ENCODE peak calls at places on chromosomes 13 and 19, in nine cellular contexts. H is NCI-H1694 treated with DMSO at 0.1 percent for 48 hours; L is A172; T is H54; W is coronary artery; X is HuH-7; N is cardiac fibroblast; J is stimulated activated CD8-positive, alpha-beta memory T cell treated with anti-CD3 and anti-CD28 coated beads, Interleukin-7, amount 100 ng/mL, for 48 hours; S is NCI-H1417. P is an unnamed sample.

GRCh38 chr13:39505151-39505550 is 97.8 kb downstream of the LHFPL6 start:
- DNase-seq in W (no peak), S (no peak), T (no peak), N (no peak), H (no peak), J (no peak), X (no peak), L (no peak), P (no peak)

GRCh38 chr13:62933809-62934208 is 1518.2 kb upstream of the PCDH20 start:
- DNase-seq in N (no peak), X (no peak), T (no peak), W (no peak), J (no peak), L (no peak), H (no peak), S (peak), P (no peak)

GRCh38 chr13:51728972-51729371 is 75.0 kb downstream of the DHRS12 start:
- DNase-seq in L (no peak), N (peak), S (no peak), J (no peak), X (no peak), T (no peak), H (no peak), W (no peak), P (no peak)

GRCh38 chr13:46736568-46736967 is 60.4 kb downstream of the ESD start:
- DNase-seq in H (no peak), L (no peak), S (no peak), N (no peak), W (no peak), T (no peak), J (no peak), X (no peak), P (no peak)

GRCh38 chr19:46579286-46579944 is 21.7 kb upstream of the CALM3 start:
- DNase-seq in N (no peak), W (no peak), S (peak), H (no peak), T (no peak), X (no peak), L (peak), J (no peak), P (no peak)

GRCh38 chr13:73740681-73741080 is 393.5 kb downstream of the KLF12 start:
- DNase-seq in T (no peak), X (no peak), W (no peak), N (peak), S (no peak), H (no peak), L (no peak), J (no peak), P (no peak)

GRCh38 chr13:23552171-23552570 is 18.0 kb upstream of the TNFRSF19 start:
- DNase-seq in J (no peak), N (no peak), X (no peak), H (no peak), L (no peak), W (no peak), T (no peak), S (no peak), P (no peak)

GRCh38 chr13:83378901-83379300 is 503.4 kb downstream of the SLITRK1 start:
- DNase-seq in X (no peak), S (no peak), N (no peak), T (no peak), W (no peak), J (no peak), H (no peak), L (no peak), P (no peak)

GRCh38 chr19:38194061-38194701 is 29.8 kb downstream of the DPF1 start:
- DNase-seq in S (peak), L (peak), T (no peak), X (no peak), W (no peak), J (no peak), N (no peak), H (peak), P (no peak)

GRCh38 chr19:56282809-56283208 is 10.3 kb downstream of the EDDM13 start:
- DNase-seq in S (no peak), X (no peak), W (no peak), T (no peak), J (no peak), L (no peak), H (no peak), N (no peak), P (no peak)

GRCh38 chr13:51848674-51849073 is 3.7 kb upstream of the TMEM272 start:
- DNase-seq in X (no peak), L (peak), J (no peak), T (no peak), S (no peak), W (no peak), H (no peak), N (peak), P (no peak)

GRCh38 chr13:28628250-28628649 is 30.7 kb upstream of the POMP start:
- DNase-seq in X (no peak), J (no peak), H (no peak), S (no peak), W (no peak), L (no peak), T (no peak), N (no peak), P (no peak)

GRCh38 chr19:6738726-6739389 is 622 bp upstream of the TRIP10 start:
- DNase-seq in H (no peak), N (peak), W (no peak), L (no peak), X (no peak), J (no peak), T (no peak), S (peak), P (no peak)

GRCh38 chr19:2487780-2488330 is 11.9 kb downstream of the GADD45B start:
- DNase-seq in H (no peak), T (no peak), W (no peak), L (no peak), S (no peak), J (no peak), X (no peak), N (no peak), P (no peak)